ENCODE peak calls at places on chromosome 6, in five cellular contexts. M, O, J, G and C are unnamed samples. For H3K4me1 and H3K36me3, the result is how much of the 10 kb centered on the place peaks cover.

GRCh38 chr6:119119989-119120388 is 41.5 kb upstream of the FAM184A start:
- DNase-seq in J (peak), O (no peak), M (peak), G (no peak), C (no peak)

GRCh38 chr6:85464722-85465150 is 14.9 kb downstream of the NT5E start:
- DNase-seq in G (no peak), O (no peak), J (peak), M (peak), C (peak)

GRCh38 chr6:168156742-168157265 is 77.8 kb upstream of the FRMD1 start:
- DNase-seq in G (no peak), J (no peak), M (no peak), O (no peak), C (no peak)

GRCh38 chr6:140364916-140365315 is 990.5 kb upstream of the CITED2 start:
- DNase-seq in O (no peak), J (no peak), G (no peak), M (no peak), C (no peak)

GRCh38 chr6:130893766-130894165 is 66.6 kb downstream of the SMLR1 start:
- DNase-seq in M (no peak), O (no peak), G (no peak), J (no peak), C (no peak)

GRCh38 chr6:161418458-161418945 is 144.6 kb upstream of the AGPAT4 start:
- DNase-seq in G (peak), J (peak), O (peak), M (peak), C (peak)

GRCh38 chr6:134740473-134741192 is 209.3 kb downstream of the ALDH8A1 start:
- DNase-seq in O (no peak), M (peak), G (no peak), J (peak), C (no peak)

GRCh38 chr6:138685781-138686180 is 87.8 kb upstream of the CCDC28A start:
- DNase-seq in M (no peak), G (no peak), O (no peak), J (no peak), C (no peak)

GRCh38 chr6:49499623-49500022 is at the start of gene GLYATL3:
- DNase-seq in G (no peak), M (no peak), J (no peak), O (no peak), C (no peak)

DNA sequence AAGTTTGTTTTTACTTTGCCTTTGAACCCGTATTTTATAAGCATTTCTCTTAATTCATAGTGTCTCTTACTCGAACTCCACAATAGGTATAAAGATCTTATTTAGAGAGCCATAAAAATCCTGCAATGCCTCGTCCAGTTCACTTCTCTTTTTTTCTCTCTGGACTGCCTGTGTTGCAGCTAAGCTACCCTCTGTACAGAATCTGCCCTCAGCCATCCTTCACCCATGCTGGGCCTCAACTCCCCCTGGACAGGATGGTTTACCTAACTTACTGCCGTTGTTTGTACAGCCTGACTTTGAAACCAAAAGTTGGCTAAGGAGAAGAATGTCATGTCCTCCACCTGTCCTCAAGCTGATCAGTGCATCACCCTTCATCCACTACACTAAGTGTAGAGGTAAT is 10.4 kb downstream of the QRSL1 start:
- DNase-seq in M (no peak), G (no peak), J (no peak), O (no peak), C (no peak)
- H3K4me1 ChIP-seq in M (under half), G (under half), J (under half), O (under half), C (under half)

GRCh38 chr6:137202078-137202477 is 17.1 kb downstream of the IFNGR1 start:
- DNase-seq in J (no peak), O (no peak), G (no peak), M (no peak), C (no peak)
- H3K36me3 ChIP-seq in J (half or more), O (under half), G (under half), M (half or more), C (half or more)

DNA sequence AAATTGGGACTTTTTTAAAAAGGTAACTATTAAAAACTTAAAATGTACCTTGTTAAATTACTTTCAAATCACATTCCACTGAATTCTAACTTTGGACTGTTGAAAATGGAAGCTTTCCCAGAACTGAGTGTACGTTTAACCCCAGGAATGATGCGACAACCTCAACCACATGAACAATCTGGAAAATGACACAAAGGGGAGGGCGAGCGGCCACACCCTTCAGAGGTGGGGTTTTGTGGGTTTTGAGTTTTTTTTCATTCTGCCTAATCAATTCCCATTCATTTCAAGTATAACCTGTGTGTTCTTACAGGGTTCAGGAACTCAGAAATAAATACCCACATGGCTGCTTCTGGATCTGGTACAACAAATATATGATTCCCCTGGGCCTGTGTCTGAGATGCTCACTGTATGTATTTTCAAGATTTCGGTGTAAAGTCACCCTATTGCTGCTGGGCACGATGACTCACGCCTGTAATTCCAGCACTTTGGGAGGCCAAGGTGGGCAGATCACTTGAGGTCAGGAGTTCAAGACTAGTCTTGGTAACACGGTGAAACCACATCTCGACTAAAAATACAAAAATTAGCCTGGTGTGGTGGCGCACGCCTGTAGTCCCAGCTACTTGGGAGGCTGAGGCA is 21.6 kb downstream of the CNKSR3 start:
- DNase-seq in M (peak), O (no peak), G (no peak), J (peak), C (peak)
- H3K4me1 ChIP-seq in M (under half), O (under half), G (under half), J (under half), C (under half)

DNA sequence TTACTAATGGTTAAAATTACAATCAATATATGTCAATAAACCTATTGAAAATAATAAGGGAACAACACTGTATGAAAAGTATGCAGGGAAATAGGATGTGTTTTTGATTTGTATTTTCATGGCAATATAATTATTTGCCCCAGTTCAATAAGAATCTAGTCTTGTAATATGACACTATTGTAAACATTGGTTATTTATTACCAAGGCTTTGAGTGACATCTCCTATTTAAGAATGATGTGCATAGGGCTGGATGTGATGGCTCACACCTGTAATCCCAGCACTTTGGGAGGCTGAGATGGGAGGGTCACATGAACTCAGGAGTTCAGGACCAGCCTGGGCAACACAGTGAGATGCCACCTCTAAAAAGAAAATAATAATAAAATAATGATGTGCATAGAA is 78.6 kb upstream of the DTNBP1 start:
- DNase-seq in G (no peak), O (no peak), J (no peak), M (no peak), C (no peak)
- H3K36me3 ChIP-seq in G (under half), O (under half), J (under half), M (under half), C (under half)

DNA sequence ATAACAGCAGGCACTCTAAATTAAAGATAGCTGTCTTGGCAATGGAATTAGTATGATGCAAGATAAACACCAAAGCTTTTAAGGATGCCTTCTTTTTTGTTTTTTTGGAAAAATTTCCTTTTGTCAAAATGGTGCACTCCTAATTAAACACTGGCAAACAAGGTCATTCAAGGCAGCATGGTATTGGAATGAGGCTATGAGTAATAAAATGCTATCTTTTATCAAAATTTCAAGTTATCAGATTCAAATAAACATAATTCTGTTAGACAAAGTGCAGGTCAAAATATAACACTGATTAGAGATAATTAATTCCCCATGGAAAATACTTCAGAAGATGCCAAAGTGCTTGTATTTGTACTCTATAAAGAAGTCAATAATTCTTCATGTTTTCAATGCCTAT is 514.1 kb downstream of the TENT5A start:
- DNase-seq in M (peak), G (no peak), J (no peak), O (no peak), C (no peak)
- H3K4me1 ChIP-seq in M (under half), G (under half), J (under half), O (under half), C (under half)

GRCh38 chr6:7417684-7418083 is 28.1 kb downstream of the RIOK1 start:
- DNase-seq in O (no peak), J (no peak), G (no peak), M (no peak), C (no peak)

GRCh38 chr6:7411328-7411727 is 21.7 kb downstream of the RIOK1 start:
- DNase-seq in G (no peak), O (no peak), M (no peak), J (no peak), C (no peak)

GRCh38 chr6:7413151-7413823 is 23.7 kb downstream of the RIOK1 start:
- DNase-seq in O (no peak), G (no peak), M (no peak), J (no peak), C (no peak)

GRCh38 chr6:7418238-7418905 is 28.8 kb downstream of the RIOK1 start:
- DNase-seq in J (no peak), G (no peak), O (no peak), M (peak), C (no peak)

DNA sequence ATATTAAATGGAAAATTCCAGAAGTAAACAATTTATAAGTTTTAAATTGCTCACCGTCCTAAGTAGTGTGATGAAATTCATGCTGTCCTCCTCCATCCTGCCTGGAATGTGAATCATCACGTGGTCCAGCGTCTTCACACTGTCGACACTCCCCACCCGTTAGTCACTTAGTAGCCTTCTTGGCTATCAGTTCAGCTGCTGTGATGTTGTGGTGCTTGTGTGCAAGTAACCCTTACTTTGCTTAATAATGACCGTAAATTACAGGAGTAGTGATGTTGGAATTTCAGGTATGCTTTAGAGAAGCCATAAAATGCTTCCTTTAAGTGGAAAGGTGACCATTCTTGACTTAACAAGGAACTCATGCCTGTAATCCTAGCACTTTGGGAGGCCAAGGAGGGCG is 25.2 kb downstream of the RIOK1 start:
- DNase-seq in O (no peak), M (no peak), J (peak), G (no peak), C (no peak)
- H3K36me3 ChIP-seq in O (under half), M (half or more), J (under half), G (under half), C (half or more)

DNA sequence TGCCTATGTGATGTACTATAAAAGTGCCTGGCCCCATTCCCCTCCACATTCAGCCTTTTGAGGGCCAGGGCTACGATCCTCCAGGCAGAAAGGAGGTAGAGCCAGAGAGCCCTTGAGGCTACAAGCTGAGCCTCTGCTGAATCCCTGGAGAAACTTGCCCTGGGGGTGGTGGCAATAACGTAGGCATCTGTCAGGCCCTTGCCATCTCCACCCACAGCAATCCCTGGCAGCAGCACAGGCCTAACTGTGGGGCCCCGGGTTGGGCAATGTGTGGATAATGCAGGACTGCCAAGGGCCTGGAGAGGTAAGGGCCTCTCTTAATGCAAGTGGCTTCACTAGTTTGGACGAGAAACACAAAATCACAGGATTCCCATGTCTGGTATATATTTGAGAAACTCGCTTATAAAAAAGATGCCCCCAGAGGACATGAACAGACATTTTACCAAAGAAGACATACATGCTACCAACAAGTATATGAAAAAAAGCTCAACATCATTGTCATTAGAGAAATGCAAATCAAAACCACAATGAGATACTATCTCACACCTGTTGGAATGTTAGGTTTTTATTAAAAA is 99.0 kb downstream of the QRSL1 start:
- DNase-seq in J (no peak), G (no peak), O (no peak), M (no peak), C (no peak)
- H3K4me1 ChIP-seq in J (under half), G (under half), O (under half), M (under half), C (under half)